ENCODE peak calls at places on chromosomes 6 and 20, in five cellular contexts. Y is heart right ventricle; Z is CD8-positive, alpha-beta T cell; H is fibroblast of mammary gland; W is brain microvascular endothelial cell. B is an unnamed sample.

GRCh38 chr6:99885051-99885450 is 109.0 kb downstream of the MCHR2 start:
- DNase-seq in Y (no peak), Z (no peak), H (no peak), W (no peak), B (no peak)

GRCh38 chr6:37233541-37233940 is 24.0 kb upstream of the TBC1D22B start:
- DNase-seq in Y (no peak), Z (no peak), H (no peak), W (no peak), B (no peak)

GRCh38 chr6:40988634-40989033 is 50.4 kb downstream of the UNC5CL start:
- DNase-seq in Y (no peak), Z (no peak), H (no peak), W (no peak), B (no peak)

GRCh38 chr6:123962508-123962907 is 158.8 kb downstream of the NKAIN2 start:
- DNase-seq in Y (no peak), Z (no peak), H (no peak), W (no peak), B (no peak)

GRCh38 chr6:155171109-155171746 is 92.6 kb upstream of the CLDN20 start:
- DNase-seq in Y (peak), Z (peak), H (peak), W (peak), B (no peak)

GRCh38 chr6:53325785-53326184 is 23.0 kb downstream of the ELOVL5 start:
- DNase-seq in Y (no peak), Z (no peak), H (no peak), W (no peak), B (no peak)

GRCh38 chr20:4225778-4226177 is 210.4 kb upstream of the RNF24 start:
- DNase-seq in Y (peak), Z (no peak), H (peak), W (peak), B (no peak)

GRCh38 chr6:9138856-9139426 is 703.6 kb upstream of the SLC35B3 start:
- DNase-seq in Y (no peak), Z (no peak), H (peak), W (no peak), B (no peak)

GRCh38 chr20:35421322-35421721 is 9.5 kb upstream of the UQCC1 start:
- DNase-seq in Y (no peak), Z (no peak), H (no peak), W (no peak), B (no peak)

GRCh38 chr6:156645106-156645505 is 132.1 kb upstream of the ARID1B start:
- DNase-seq in Y (no peak), Z (no peak), H (peak), W (no peak), B (no peak)

GRCh38 chr6:38650207-38650752 is 10.6 kb upstream of the BTBD9 start:
- DNase-seq in Y (no peak), Z (no peak), H (no peak), W (no peak), B (no peak)

GRCh38 chr20:49046087-49046900 is at the start of gene CSE1L:
- DNase-seq in Y (peak), Z (peak), H (peak), W (peak), B (peak)
- TF ChIP-seq CTCF in Y (no peak), Z (no peak), H (no peak), W (peak), B (no peak)

GRCh38 chr20:48422242-48422960 is 405.4 kb downstream of the PREX1 start:
- DNase-seq in Y (no peak), Z (no peak), H (no peak), W (no peak), B (no peak)

GRCh38 chr20:48416002-48416401 is 411.8 kb downstream of the PREX1 start:
- DNase-seq in Y (no peak), Z (no peak), H (no peak), W (no peak), B (no peak)

GRCh38 chr20:48425776-48426175 is 402.0 kb downstream of the PREX1 start:
- DNase-seq in Y (no peak), Z (no peak), H (no peak), W (no peak), B (no peak)

GRCh38 chr20:48419173-48419572 is 408.6 kb downstream of the PREX1 start:
- DNase-seq in Y (no peak), Z (no peak), H (no peak), W (no peak), B (no peak)

GRCh38 chr20:48421547-48421946 is 406.3 kb downstream of the PREX1 start:
- DNase-seq in Y (no peak), Z (no peak), H (no peak), W (no peak), B (no peak)
- TF ChIP-seq CTCF in Y (no peak), Z (no peak), H (no peak), W (no peak), B (no peak)

DNA sequence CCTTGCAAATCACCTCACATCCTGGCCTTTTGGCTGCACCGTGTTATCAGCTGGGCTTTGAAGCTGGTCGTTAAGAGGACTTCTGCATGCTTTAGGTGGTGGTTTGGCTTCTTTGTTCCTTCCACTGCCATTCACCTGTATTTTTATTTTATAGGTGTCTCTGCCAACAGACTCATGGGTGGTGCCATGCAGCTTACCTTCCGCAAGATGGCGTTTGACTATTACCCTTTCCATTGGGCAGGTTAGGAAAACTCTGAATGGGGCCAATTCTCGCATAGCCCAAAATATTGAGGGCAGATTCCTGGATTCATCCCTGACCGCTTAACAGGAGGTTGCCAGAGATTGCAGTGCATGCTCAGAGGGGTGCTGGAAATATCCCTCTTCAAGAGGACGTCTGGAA is 32.4 kb downstream of the TAF11 start:
- DNase-seq in Y (no peak), Z (no peak), H (no peak), W (no peak), B (no peak)
- TF ChIP-seq CTCF in Y (no peak), Z (no peak), H (no peak), W (peak), B (no peak)

DNA sequence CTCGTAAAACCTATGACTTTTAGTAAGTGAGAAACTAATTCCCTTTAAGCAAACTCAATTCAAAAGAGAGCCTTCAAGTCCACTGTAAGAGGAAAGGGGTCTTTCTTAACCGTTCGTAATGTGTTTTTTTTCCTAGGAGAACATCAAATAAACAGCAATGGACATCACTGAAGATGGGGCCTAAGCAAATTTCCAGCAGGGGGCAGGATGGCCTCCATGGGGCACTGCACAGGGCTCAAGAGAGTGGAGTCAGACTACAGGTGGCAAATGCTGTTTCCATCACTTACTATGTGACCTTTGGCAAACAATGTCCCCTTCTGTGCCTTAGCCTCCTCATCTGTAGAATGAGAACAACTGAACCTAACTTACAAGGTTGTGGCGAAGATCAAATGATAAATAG is 88.7 kb downstream of the ARHGAP18 start:
- DNase-seq in Y (no peak), Z (peak), H (peak), W (no peak), B (no peak)
- TF ChIP-seq CTCF in Y (no peak), Z (no peak), H (peak), W (peak), B (no peak)

GRCh38 chr6:689223-689622 is 3.7 kb downstream of the EXOC2 start:
- DNase-seq in Y (no peak), Z (no peak), H (no peak), W (no peak), B (no peak)

GRCh38 chr6:693737-694038 is 749 bp upstream of the EXOC2 start:
- DNase-seq in Y (no peak), Z (no peak), H (no peak), W (no peak), B (no peak)

GRCh38 chr6:692356-692851 is 535 bp downstream of the EXOC2 start:
- DNase-seq in Y (no peak), Z (peak), H (peak), W (peak), B (peak)

DNA sequence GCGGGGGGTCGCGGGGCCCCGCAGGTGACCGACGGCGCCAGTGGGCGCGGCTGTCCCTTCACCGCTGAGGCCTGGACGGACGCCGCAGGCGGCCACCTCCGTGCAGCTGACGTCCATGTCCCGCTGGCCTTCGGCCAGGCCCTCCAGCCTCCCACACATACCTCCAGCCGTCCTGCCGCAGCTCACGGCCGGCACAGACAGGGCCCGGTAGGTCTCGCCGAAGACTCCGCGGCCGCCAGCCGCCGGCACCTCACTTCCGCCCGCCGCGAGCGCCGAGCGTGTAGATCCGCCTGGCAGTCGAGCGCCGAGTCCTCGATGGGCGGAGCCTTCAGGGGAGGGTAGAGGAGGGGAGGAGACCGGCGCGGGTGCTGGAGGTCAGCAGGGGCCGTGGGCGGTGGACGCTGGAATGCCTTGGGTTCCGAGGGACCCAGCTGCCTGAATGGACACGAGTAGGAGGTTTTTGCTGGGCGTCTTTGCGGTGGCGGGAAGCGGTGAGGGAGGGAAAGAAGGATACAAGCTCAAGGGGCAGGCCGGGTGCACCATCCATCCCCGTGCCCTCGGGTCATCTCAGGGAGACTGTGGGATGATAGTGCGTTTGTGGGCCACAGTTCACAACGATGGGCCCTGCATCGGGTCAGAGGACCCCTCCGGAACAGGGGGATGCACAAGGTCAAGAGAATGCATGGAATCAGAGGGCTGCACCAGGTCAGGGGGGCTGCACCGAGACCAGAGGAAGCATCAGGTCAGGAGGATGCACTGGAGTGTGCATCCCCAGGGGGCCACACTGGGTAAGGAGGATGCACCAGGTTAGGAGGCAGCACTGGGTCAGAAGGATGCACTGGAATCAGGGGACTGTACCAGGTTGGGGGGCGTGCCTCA is at the start of gene EXOC2:
- DNase-seq in Y (peak), Z (peak), H (peak), W (peak), B (peak)
- TF ChIP-seq CTCF in Y (no peak), Z (no peak), H (no peak), W (no peak), B (no peak)

GRCh38 chr6:42175860-42176259 is 2.7 kb downstream of the GUCA1A start:
- DNase-seq in Y (no peak), Z (no peak), H (no peak), W (no peak), B (no peak)
- TF ChIP-seq CTCF in Y (no peak), Z (no peak), H (peak), W (peak), B (no peak)

DNA sequence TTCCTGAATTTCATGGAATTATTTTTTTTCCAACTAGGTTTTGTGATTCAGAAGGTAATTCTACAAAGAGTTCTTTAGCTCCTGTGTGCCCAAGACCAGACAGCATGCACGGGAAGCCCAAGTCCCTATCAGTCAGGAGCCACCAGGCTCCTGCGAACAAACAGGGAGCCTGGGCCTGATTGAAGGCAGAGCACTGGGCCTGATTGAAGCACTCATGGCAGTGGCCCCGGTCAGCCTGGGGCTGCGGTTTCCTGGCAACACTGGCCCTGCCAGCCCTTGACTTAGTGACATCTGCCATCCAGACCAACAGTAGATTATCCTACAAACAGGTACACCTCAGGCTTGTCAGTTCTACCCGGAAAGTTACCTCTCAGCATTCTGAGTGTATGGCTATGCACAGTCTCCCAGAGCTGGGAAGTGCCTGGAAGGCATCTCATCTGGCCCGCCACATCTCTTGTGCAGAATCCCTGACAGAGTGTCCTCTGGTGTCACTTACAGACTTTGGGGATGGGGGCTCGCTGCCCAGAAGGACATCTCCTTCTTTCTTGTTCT is 133.8 kb downstream of the VEGFA start:
- DNase-seq in Y (no peak), Z (no peak), H (no peak), W (no peak), B (no peak)
- TF ChIP-seq CTCF in Y (no peak), Z (no peak), H (no peak), W (no peak), B (no peak)

GRCh38 chr20:63861981-63862901 is 943 bp downstream of the ABHD16B start:
- DNase-seq in Y (no peak), Z (no peak), H (no peak), W (no peak), B (no peak)

GRCh38 chr20:63863021-63863797 is 1.9 kb upstream of the TPD52L2 start:
- DNase-seq in Y (peak), Z (no peak), H (no peak), W (no peak), B (no peak)

GRCh38 chr20:63863798-63864544 is 1.1 kb upstream of the TPD52L2 start:
- DNase-seq in Y (peak), Z (peak), H (peak), W (peak), B (peak)

GRCh38 chr20:63864978-63865640 is at the start of gene TPD52L2:
- DNase-seq in Y (peak), Z (peak), H (peak), W (peak), B (peak)

GRCh38 chr20:63864545-63864977 is 509 bp upstream of the TPD52L2 start:
- DNase-seq in Y (no peak), Z (no peak), H (no peak), W (no peak), B (no peak)
- TF ChIP-seq CTCF in Y (no peak), Z (no peak), H (no peak), W (no peak), B (no peak)

B was measured in activated B cell treated with CpG ODN at 0.5 μM for 24 hours.